ENCODE peak calls at places on chromosome 3, in ten cellular contexts. S is fibroblast of mammary gland, D is left ventricle myocardium inferior, T is AG09309, V is breast epithelium, H is kidney epithelial cell, C is lower leg skin, U is fibroblast of the aortic adventitia, W is AG04449, O is fibroblast of lung. K is an unnamed sample.

GRCh38 chr3:86774082-86774691 is 216.8 kb downstream of the VGLL3 start:
- DNase-seq in D (no peak), H (no peak), W (no peak), U (peak), T (no peak), S (peak), V (no peak), C (no peak), O (peak), K (no peak)

GRCh38 chr3:11734-12133 is 184.8 kb upstream of the CHL1 start:
- DNase-seq in T (no peak), O (no peak), S (no peak), W (no peak), V (no peak), C (no peak), U (no peak), H (no peak), D (peak), K (no peak)

GRCh38 chr3:141384575-141384974 is 16.3 kb downstream of the ZBTB38 start:
- DNase-seq in V (no peak), S (no peak), O (no peak), T (no peak), W (no peak), U (no peak), D (no peak), C (no peak), H (no peak), K (no peak)

GRCh38 chr3:186806173-186807055 is at the start of gene RFC4:
- DNase-seq in D (peak), H (no peak), W (no peak), T (no peak), C (peak), O (peak), V (peak), U (peak), S (peak), K (no peak)

GRCh38 chr3:141709126-141709770 is 28.9 kb upstream of the RNF7 start:
- DNase-seq in S (no peak), U (no peak), V (no peak), C (no peak), H (no peak), O (no peak), T (no peak), D (no peak), W (no peak), K (no peak)

GRCh38 chr3:137050281-137050680 is 92.5 kb downstream of the IL20RB start:
- DNase-seq in W (no peak), D (no peak), U (no peak), V (no peak), O (no peak), T (no peak), H (no peak), S (no peak), C (no peak), K (no peak)

GRCh38 chr3:39108309-39108708 is 829 bp downstream of the TTC21A start:
- DNase-seq in S (no peak), H (no peak), O (no peak), V (no peak), W (no peak), U (no peak), C (no peak), T (no peak), D (no peak), K (no peak)

GRCh38 chr3:126523745-126524428 is at the start of gene CHST13:
- DNase-seq in U (no peak), O (peak), S (peak), W (no peak), D (peak), V (no peak), T (no peak), H (no peak), C (no peak), K (no peak)

DNA sequence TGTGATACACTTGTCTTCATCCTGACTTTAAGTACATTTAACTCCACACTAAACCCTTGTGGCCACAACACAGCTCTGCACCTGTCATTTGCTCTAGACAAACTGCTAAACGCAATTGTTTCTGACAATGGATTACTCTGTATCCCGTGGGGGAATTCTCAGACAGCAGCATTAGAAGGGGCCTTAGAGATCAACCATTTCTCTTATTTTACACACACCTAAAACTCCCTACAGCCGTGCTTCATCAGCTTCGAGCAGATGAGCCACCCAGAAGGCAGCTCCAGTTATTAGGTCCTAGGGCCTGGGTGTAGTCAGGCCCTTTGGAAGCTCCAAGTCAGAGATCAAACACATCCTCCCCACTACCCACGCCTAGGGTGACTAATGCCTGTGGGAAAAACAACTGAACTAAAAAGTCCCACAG is 1.3 kb upstream of the IL12A start:
- DNase-seq in O (peak), H (peak), C (no peak), D (no peak), S (peak), V (no peak), T (no peak), W (no peak), U (peak), K (no peak)
- TF ChIP-seq CTCF in O (peak), H (peak), C (no peak), D (no peak), S (peak), V (no peak), T (peak), W (no peak), U (peak), K (peak)

DNA sequence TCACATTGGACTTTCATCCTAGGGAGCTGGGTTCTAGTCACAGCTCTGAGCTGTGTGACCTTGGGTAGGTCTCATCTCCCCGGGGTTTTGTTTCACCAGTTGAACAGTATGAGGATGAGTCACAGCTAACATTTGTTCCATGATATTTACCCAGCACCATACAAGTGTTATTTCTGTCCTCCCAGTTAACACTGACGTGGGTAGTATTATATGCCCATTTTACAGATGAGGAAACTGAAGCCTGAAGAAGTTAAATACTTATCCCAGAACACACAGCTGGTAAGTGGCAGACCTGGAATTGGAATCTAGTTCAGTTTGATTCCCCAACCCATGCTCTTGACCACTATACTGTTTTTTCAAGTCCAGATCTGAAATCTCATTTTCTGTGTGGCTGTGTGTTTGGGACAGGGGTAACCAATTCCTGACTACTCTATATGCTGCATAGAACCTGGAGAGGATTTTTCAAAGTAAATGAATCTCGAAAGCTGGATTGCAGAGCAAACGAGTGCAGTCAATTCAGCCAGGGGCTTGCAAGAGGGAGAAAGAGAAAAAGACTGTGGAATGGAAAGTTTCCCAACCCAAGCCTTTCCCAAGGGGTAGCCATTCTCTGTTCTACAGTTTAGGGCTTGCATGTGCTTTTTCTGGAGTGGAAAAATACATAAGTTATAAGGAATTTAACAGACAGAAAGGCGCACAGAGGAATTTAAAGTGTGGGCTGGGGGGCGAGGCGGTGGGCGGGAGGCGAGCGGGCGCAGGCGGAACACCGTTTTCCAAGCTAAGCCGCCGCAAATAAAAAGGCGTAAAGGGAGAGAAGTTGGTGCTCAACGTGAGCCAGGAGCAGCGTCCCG is 684 bp upstream of the RARB start:
- DNase-seq in W (no peak), V (no peak), H (no peak), D (no peak), U (peak), O (peak), S (peak), T (no peak), C (no peak), K (no peak)
- H3K4me3 ChIP-seq in W (peak), V (peak), H (peak), D (peak), U (peak), O (peak), S (peak), T (peak), C (peak), K (peak)

GRCh38 chr3:112814256-112814655 is 32.4 kb downstream of the CD200R1L start:
- DNase-seq in V (no peak), T (peak), H (no peak), U (peak), W (peak), C (no peak), S (peak), D (no peak), O (peak), K (peak)
- TF ChIP-seq CTCF in V (peak), T (peak), H (peak), U (peak), W (peak), C (no peak), S (peak), D (peak), O (peak), K (peak)

GRCh38 chr3:124918524-124918923 is 16.0 kb downstream of the MUC13 start:
- DNase-seq in D (no peak), H (no peak), C (no peak), O (no peak), W (no peak), S (no peak), V (no peak), U (no peak), T (no peak), K (no peak)

GRCh38 chr3:124915254-124915653 is 19.3 kb downstream of the MUC13 start:
- DNase-seq in W (no peak), O (no peak), T (no peak), C (no peak), S (no peak), U (no peak), D (no peak), V (no peak), H (no peak), K (no peak)

GRCh38 chr3:124920718-124921117 is 13.8 kb downstream of the MUC13 start:
- DNase-seq in S (no peak), H (no peak), U (no peak), C (no peak), T (no peak), O (no peak), D (peak), V (peak), W (no peak), K (no peak)

GRCh38 chr3:124919756-124920155 is 14.8 kb downstream of the MUC13 start:
- DNase-seq in U (no peak), V (no peak), D (no peak), O (peak), S (no peak), T (no peak), C (no peak), H (no peak), W (no peak), K (no peak)

DNA sequence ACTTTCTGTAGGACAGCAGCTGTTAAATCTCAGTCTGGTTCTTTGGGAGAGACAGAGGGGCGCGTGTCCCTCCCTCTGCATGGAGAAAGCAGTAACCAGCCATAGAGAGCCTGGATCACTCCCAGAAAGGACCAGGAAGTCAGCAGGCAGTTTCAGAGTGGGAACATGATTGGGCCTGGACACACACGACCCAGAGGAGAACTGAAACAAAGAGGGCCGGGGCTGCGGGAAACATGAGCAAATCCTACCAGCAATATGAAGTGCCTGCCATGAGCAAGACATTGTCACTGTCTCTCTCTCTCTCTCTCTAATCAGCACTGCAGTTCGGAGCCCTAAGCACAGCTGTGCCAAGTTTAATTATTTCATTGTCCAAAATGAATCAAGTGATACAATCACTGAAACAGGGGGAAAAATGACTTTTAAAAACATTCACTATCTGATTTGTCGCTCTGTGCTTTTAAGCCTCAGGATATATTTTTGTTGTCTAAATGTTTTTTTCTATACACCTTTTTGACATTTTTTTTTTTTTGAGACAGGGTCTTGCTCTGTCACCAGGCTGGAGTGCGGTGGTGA is 17.6 kb downstream of the MUC13 start:
- DNase-seq in D (peak), U (no peak), S (no peak), H (no peak), W (no peak), T (no peak), O (no peak), C (no peak), V (no peak), K (no peak)
- H3K4me3 ChIP-seq in D (no peak), U (no peak), S (no peak), H (no peak), W (no peak), T (no peak), O (no peak), C (no peak), V (no peak), K (no peak)

DNA sequence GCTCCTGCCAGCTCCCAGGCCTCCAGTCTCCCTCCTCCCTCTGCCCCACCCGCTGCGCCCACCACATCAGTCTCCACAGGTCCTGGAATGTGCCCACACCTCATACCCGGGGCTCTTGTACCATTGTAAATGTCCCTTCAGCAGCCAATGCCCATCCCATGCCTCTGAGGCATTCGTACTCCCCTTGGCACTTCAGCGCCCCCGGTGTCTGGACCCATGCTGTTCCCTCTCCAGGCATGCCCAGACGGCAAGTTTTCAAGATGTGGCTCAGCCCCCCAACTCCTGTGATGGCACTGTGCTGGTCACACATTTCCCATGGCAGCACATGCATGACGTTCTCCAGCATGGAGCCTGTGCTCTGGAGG is 13.3 kb downstream of the PLXND1 start:
- DNase-seq in D (no peak), W (no peak), C (no peak), H (no peak), V (no peak), S (no peak), T (no peak), U (no peak), O (no peak), K (no peak)
- TF ChIP-seq CTCF in D (no peak), W (no peak), C (no peak), H (peak), V (no peak), S (no peak), T (peak), U (no peak), O (no peak), K (peak)

DNA sequence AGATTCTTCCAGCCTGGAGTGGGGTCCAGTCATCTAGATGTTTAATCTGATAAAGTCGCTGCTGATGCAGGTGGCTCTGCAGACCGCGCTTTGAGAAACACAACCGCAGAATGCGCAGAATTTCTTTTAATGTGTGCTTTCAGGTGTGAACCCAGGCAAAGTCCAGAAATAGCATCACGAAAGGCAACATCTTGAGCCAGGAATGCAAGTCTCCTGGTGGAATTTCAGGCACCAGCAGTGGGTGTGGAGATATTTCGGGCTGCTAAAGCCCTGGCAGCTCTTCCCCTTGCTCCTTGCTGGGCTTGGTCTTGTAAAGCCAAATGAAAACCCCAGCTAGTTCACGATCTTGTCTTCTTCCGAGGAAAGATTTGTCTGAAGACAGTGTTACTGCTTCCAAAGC is 67.3 kb upstream of the SLC25A26 start:
- DNase-seq in U (peak), S (no peak), H (peak), W (no peak), D (no peak), V (no peak), O (peak), C (no peak), T (no peak), K (no peak)
- H3K4me3 ChIP-seq in U (peak), S (peak), H (peak), W (peak), D (peak), V (peak), O (peak), C (no peak), T (peak), K (peak)

GRCh38 chr3:4928277-4928789 is 50.9 kb upstream of the BHLHE40 start:
- DNase-seq in U (no peak), O (no peak), H (no peak), S (no peak), D (no peak), V (no peak), W (no peak), C (no peak), T (no peak), K (no peak)
- TF ChIP-seq CTCF in U (no peak), O (no peak), H (no peak), S (no peak), D (no peak), V (no peak), W (no peak), C (no peak), T (no peak), K (no peak)

DNA sequence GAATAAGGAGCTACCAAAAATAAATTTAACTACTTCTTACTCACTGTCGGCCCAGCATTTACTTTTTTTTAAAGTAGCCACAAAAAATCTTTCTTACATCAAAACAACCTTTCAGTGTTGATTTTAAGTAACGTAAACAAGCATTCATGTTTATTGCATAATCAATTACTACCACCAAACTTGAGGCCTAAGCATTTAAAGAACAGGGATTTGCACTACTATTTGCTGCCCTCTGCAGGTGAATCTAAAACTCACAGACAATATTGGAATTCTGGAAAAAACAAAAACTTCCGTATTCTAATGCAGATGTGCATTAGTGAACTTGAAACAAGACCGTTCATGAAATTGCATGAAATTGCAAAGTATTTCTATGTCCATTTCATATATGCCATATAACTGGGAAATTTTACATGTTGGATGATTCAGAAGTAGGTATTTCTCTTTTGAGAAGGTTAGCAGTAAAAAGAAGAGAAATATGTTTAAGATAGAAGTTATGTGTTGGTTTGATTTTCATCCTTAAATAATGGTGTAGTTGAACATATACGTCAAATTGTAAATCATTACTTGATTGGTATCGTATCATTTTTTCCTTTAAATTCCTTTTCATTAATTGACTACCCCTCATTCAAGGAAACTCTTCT is 55.6 kb downstream of the CGGBP1 start:
- DNase-seq in U (peak), S (peak), W (no peak), V (no peak), D (no peak), H (peak), C (no peak), O (peak), T (no peak), K (no peak)
- H3K4me3 ChIP-seq in U (no peak), S (no peak), W (no peak), V (no peak), D (no peak), H (no peak), C (no peak), O (no peak), T (no peak), K (no peak)

K was measured in retinal pigment epithelial cell.